ENCODE peak calls at places on chromosomes 11 and 22, in five cellular contexts. L is AG04450, R is PC-9, P is NB4, U is heart right ventricle. C is an unnamed sample.
A peak's percentile ranks its signal among the peaks of the same experiment; 100 is the strongest.

GRCh38 chr11:131609921-131610320 is 239.5 kb downstream of the NTM start:
- DNase-seq in L (no peak), R (no peak), P (no peak), U (no peak), C (no peak)

GRCh38 chr11:100151944-100152343 is 535.1 kb upstream of the ARHGAP42 start:
- DNase-seq in L (no peak), R (peak; percentile 26), P (no peak), U (no peak), C (no peak)

GRCh38 chr11:7321708-7322448 is 70.2 kb downstream of the SYT9 start:
- DNase-seq in L (no peak), R (no peak), P (no peak), U (no peak), C (no peak)

GRCh38 chr22:31098633-31099110 is 8.7 kb downstream of the SELENOM start:
- DNase-seq in L (no peak), R (no peak), P (no peak), U (no peak), C (no peak)

GRCh38 chr22:45742866-45743450 is 71.3 kb downstream of the ATXN10 start:
- DNase-seq in L (no peak), R (peak; percentile 56), P (peak; percentile 90), U (no peak), C (no peak)

GRCh38 chr11:95299078-95299611 is 68.1 kb upstream of the SESN3 start:
- DNase-seq in L (no peak), R (no peak), P (no peak), U (no peak), C (no peak)

GRCh38 chr22:37045958-37046357 is 5.6 kb upstream of the KCTD17 start:
- DNase-seq in L (peak; percentile 30), R (no peak), P (peak; percentile 35), U (no peak), C (no peak)

GRCh38 chr11:76209956-76210885 is 3.9 kb upstream of the WNT11 start:
- DNase-seq in L (no peak), R (peak; percentile 45), P (peak; percentile 70), U (peak; percentile 56), C (peak; percentile 37)

GRCh38 chr11:568306-569259 is 7.7 kb upstream of the PHRF1 start:
- DNase-seq in L (peak; percentile 56), R (peak; percentile 95), P (peak; percentile 94), U (peak; percentile 91), C (peak; percentile 92)

GRCh38 chr11:44466531-44467179 is 98.8 kb upstream of the CD82 start:
- DNase-seq in L (no peak), R (no peak), P (no peak), U (no peak), C (no peak)

GRCh38 chr11:15177491-15177890 is 62.8 kb downstream of the INSC start:
- DNase-seq in L (no peak), R (no peak), P (no peak), U (no peak), C (no peak)

GRCh38 chr11:122241561-122241960 is 125.5 kb upstream of the BLID start:
- DNase-seq in L (no peak), R (no peak), P (peak; percentile 34), U (no peak), C (no peak)

GRCh38 chr11:32454993-32455392 is 19.7 kb upstream of the WT1 start:
- DNase-seq in L (no peak), R (no peak), P (no peak), U (no peak), C (no peak)

GRCh38 chr22:29914165-29914564 is 31.2 kb downstream of the MTMR3 start:
- DNase-seq in L (peak; percentile 34), R (no peak), P (no peak), U (no peak), C (no peak)

GRCh38 chr11:6647836-6648235 is 7.8 kb downstream of the DCHS1 start:
- DNase-seq in L (no peak), R (no peak), P (no peak), U (no peak), C (no peak)

GRCh38 chr11:85756401-85757200 is 54.3 kb downstream of the SYTL2 start:
- DNase-seq in L (no peak), R (no peak), P (no peak), U (no peak), C (no peak)

GRCh38 chr11:60208951-60209350 is 26.1 kb upstream of the MS4A6A start:
- DNase-seq in L (no peak), R (no peak), P (no peak), U (no peak), C (no peak)

GRCh38 chr22:49141761-49142160 is 685.9 kb downstream of the BRD1 start:
- DNase-seq in L (no peak), R (no peak), P (no peak), U (no peak), C (no peak)

GRCh38 chr11:33931032-33931431 is 39.2 kb upstream of the LMO2 start:
- DNase-seq in L (no peak), R (no peak), P (no peak), U (no peak), C (no peak)

GRCh38 chr11:27291954-27292641 is 70.9 kb downstream of the CCDC34 start:
- DNase-seq in L (no peak), R (no peak), P (no peak), U (no peak), C (no peak)

GRCh38 chr11:2787816-2788750 is 88.3 kb upstream of the KCNQ1OT1 start:
- DNase-seq in L (no peak), R (no peak), P (no peak), U (peak; percentile 6), C (no peak)

GRCh38 chr22:46674367-46674781 is 54.2 kb downstream of the GRAMD4 start:
- DNase-seq in L (no peak), R (no peak), P (no peak), U (peak; percentile 85), C (no peak)

GRCh38 chr11:79419120-79419519 is 21.7 kb downstream of the TENM4 start:
- DNase-seq in L (no peak), R (peak; percentile 68), P (no peak), U (no peak), C (no peak)

GRCh38 chr11:103798029-103798428 is 238.4 kb upstream of the DDI1 start:
- DNase-seq in L (peak; percentile 20), R (no peak), P (no peak), U (peak; percentile 20), C (no peak)

GRCh38 chr11:103800406-103801114 is 235.9 kb upstream of the DDI1 start:
- DNase-seq in L (no peak), R (no peak), P (no peak), U (peak; percentile 56), C (no peak)

GRCh38 chr11:103803062-103803461 is 233.4 kb upstream of the DDI1 start:
- DNase-seq in L (no peak), R (no peak), P (no peak), U (no peak), C (no peak)

GRCh38 chr11:103794262-103794661 is 242.2 kb upstream of the DDI1 start:
- DNase-seq in L (no peak), R (no peak), P (no peak), U (no peak), C (no peak)

DNA sequence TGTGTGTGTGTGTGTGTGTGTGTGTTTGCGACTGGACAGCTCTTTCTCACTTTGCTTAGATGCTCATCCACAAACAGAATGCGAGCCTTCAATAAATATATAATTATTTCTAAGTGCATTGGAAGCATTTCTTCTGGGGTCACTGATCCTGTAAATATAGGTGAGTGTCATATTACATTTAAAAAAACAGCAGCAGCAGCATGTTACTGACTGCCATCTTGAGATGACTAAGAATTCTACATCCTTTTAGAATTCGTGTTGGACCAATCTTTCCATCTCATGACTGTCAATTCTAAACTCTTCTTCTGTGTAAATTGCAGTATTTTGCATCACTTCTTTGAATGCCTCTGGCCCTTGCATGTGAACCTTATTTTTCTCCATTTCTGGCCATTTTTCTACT is 238.0 kb upstream of the DDI1 start:
- DNase-seq in L (no peak), R (no peak), P (no peak), U (no peak), C (no peak)
- TF ChIP-seq CTCF in L (no peak), R (no peak), P (no peak), U (no peak), C (no peak)

GRCh38 chr22:44442856-44443595 is 55.0 kb downstream of the RTL6 start:
- DNase-seq in L (no peak), R (no peak), P (no peak), U (no peak), C (no peak)

GRCh38 chr22:44445307-44445680 is 52.7 kb downstream of the RTL6 start:
- DNase-seq in L (no peak), R (no peak), P (no peak), U (no peak), C (no peak)

GRCh38 chr22:44445731-44446130 is 52.3 kb downstream of the RTL6 start:
- DNase-seq in L (no peak), R (peak; percentile 77), P (no peak), U (no peak), C (no peak)

GRCh38 chr22:44443641-44444235 is 54.3 kb downstream of the RTL6 start:
- DNase-seq in L (no peak), R (no peak), P (no peak), U (no peak), C (no peak)

GRCh38 chr22:44444341-44445306 is 53.4 kb downstream of the RTL6 start:
- DNase-seq in L (no peak), R (no peak), P (peak; percentile 18), U (no peak), C (no peak)
- TF ChIP-seq CTCF in L (peak; percentile 24), R (peak; percentile 51), P (peak; percentile 3), U (no peak), C (peak; percentile 40)

DNA sequence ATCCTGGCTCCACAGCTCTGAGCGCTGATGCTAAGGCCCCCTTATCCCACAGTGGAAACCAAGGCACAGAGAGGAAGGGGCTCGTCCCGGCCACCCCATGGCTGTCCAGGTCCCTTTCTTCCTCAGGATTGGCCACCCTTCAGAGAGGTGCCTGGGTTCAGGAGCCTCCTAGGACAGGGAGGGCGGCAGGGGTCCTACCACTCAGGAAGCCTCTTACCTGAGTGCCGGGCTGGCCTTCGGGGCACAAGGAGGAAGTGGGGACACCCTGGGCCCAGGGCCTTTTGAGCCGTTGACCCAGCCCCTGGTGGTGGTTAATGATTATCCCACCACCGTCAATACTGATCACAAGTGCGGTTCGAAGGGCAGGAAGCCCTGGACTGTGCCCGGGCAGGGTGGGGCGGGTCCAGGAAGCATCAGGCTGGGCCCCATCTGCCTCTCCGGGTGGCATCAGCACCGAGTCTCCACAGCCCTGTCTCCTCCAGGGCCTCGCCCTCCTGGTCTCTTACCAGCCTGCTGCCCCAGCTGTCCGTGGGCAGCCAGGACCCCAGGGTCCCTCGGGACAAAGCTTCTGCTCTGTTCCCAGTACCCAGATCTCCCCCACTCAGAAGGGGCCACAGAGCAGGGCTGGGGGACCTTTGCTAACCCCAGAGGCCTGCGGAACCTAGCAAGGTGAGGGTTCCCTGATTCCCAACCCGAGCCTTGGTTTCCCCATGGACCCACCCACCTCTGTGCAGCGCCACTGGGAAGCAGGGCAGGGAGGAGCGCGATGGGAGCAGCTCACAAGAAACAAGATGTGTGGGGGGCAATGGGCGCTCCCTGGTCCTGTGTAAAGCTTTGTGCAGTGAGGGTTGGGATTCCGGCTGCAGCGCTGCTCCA is 15.0 kb upstream of the EHD1 start:
- DNase-seq in L (no peak), R (no peak), P (no peak), U (no peak), C (no peak)
- TF ChIP-seq CTCF in L (no peak), R (no peak), P (no peak), U (no peak), C (no peak)

DNA sequence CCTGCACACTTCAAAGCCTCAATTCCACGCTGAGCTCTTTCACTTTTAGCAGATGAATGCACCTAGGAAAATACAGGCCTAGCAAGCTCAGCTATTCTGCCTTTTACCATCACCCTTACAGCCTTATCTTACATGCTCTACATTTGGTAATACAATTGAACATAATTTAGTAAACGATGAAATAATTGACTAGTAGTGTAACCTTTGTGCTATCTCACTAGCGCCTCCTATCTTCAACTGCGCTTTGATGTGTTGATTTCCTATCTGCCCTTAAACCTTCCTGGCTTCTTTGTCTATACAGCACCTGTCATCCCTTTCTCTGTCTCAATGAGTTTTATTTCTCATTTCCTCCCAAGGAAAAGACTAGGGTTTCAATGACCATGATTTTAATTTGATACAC is 149.7 kb downstream of the LRRC4C start:
- DNase-seq in L (no peak), R (no peak), P (no peak), U (no peak), C (no peak)
- TF ChIP-seq CTCF in L (no peak), R (peak; percentile 34), P (peak; percentile 17), U (no peak), C (peak; percentile 38)